ENCODE peak calls at places on chromosomes 5 and 9, in nine cellular contexts. Y, V, L, J, W, D, T, I and E are unnamed samples.

GRCh38 chr5:61597684-61598083 is 265.6 kb downstream of the ZSWIM6 start:
- DNase-seq in Y (no peak), D (no peak), T (no peak), V (no peak), J (no peak), L (no peak), I (no peak), W (no peak), E (no peak)

GRCh38 chr9:93826905-93827544 is 128.1 kb downstream of the BARX1 start:
- DNase-seq in T (no peak), Y (no peak), V (no peak), D (no peak), J (no peak), W (no peak), L (no peak), I (no peak), E (no peak)

GRCh38 chr5:14901462-14902051 is 30.0 kb upstream of the ANKH start:
- DNase-seq in V (no peak), Y (peak), T (no peak), D (no peak), W (peak), L (no peak), I (no peak), J (no peak), E (no peak)

GRCh38 chr9:90000925-90001324 is 396.1 kb downstream of the GADD45G start:
- DNase-seq in T (no peak), I (no peak), J (no peak), Y (no peak), D (no peak), V (no peak), L (no peak), W (no peak), E (no peak)

GRCh38 chr9:78021692-78022091 is 9.9 kb downstream of the GNAQ start:
- DNase-seq in Y (peak), L (no peak), W (peak), I (no peak), D (peak), V (no peak), T (no peak), J (no peak), E (no peak)

GRCh38 chr5:5419291-5420210 is 2.9 kb upstream of the ICE1 start:
- DNase-seq in L (peak), W (peak), D (no peak), J (peak), T (no peak), Y (peak), I (no peak), V (no peak), E (no peak)

GRCh38 chr5:1136814-1137213 is 25.0 kb upstream of the SLC12A7 start:
- DNase-seq in W (no peak), T (no peak), I (no peak), D (no peak), Y (no peak), L (no peak), V (no peak), J (no peak), E (no peak)

GRCh38 chr5:111326551-111326950 is 102.4 kb downstream of the CAMK4 start:
- DNase-seq in W (no peak), T (no peak), V (no peak), J (no peak), D (no peak), Y (no peak), L (no peak), I (no peak), E (no peak)

GRCh38 chr9:38024036-38024681 is 44.9 kb downstream of the SHB start:
- DNase-seq in T (no peak), Y (peak), W (peak), J (no peak), L (peak), I (peak), D (peak), V (no peak), E (no peak)

GRCh38 chr5:122078116-122078865 is at the start of gene LOX:
- DNase-seq in Y (peak), D (peak), W (peak), V (no peak), J (peak), L (peak), I (peak), T (peak), E (no peak)

GRCh38 chr9:37345038-37345437 is 77.5 kb upstream of the GRHPR start:
- DNase-seq in V (no peak), L (no peak), W (no peak), D (no peak), I (no peak), Y (no peak), J (no peak), T (no peak), E (no peak)

GRCh38 chr9:133926165-133926856 is 65.8 kb downstream of the VAV2 start:
- DNase-seq in W (no peak), Y (no peak), L (no peak), T (no peak), V (peak), J (no peak), D (no peak), I (no peak), E (no peak)

GRCh38 chr9:79134654-79135053 is 437.1 kb upstream of the TLE4 start:
- DNase-seq in T (no peak), L (peak), W (no peak), D (no peak), I (no peak), J (no peak), Y (peak), V (no peak), E (no peak)

GRCh38 chr9:79131876-79132377 is 439.8 kb upstream of the TLE4 start:
- DNase-seq in J (no peak), L (peak), T (no peak), D (no peak), I (no peak), Y (no peak), V (no peak), W (no peak), E (no peak)

GRCh38 chr9:79131375-79131774 is 440.4 kb upstream of the TLE4 start:
- DNase-seq in Y (no peak), V (no peak), J (no peak), W (no peak), D (no peak), T (no peak), I (no peak), L (no peak), E (no peak)

GRCh38 chr9:79127661-79128060 is 444.1 kb upstream of the TLE4 start:
- DNase-seq in J (no peak), I (no peak), Y (no peak), D (no peak), L (no peak), T (no peak), W (no peak), V (no peak), E (no peak)

GRCh38 chr9:79129865-79130480 is 441.8 kb upstream of the TLE4 start:
- DNase-seq in I (no peak), V (no peak), D (peak), W (peak), L (peak), T (peak), J (peak), Y (peak), E (no peak)
- TF ChIP-seq CTCF in I (peak), V (no peak), D (peak), W (peak), L (peak), T (peak), J (peak), Y (peak), E (peak)

GRCh38 chr5:73290242-73290641 is 117.2 kb downstream of the TMEM174 start:
- DNase-seq in L (no peak), V (no peak), W (no peak), T (no peak), Y (no peak), J (no peak), I (no peak), D (no peak), E (no peak)
- TF ChIP-seq CTCF in L (no peak), V (no peak), W (peak), T (no peak), Y (no peak), J (no peak), I (no peak), D (no peak), E (no peak)

GRCh38 chr9:107158321-107158720 is 124.8 kb upstream of the RAD23B start:
- DNase-seq in V (no peak), L (peak), I (no peak), J (no peak), W (peak), D (no peak), Y (peak), T (peak), E (no peak)
- TF ChIP-seq CTCF in V (no peak), L (peak), I (no peak), J (no peak), W (peak), D (no peak), Y (peak), T (peak), E (no peak)

DNA sequence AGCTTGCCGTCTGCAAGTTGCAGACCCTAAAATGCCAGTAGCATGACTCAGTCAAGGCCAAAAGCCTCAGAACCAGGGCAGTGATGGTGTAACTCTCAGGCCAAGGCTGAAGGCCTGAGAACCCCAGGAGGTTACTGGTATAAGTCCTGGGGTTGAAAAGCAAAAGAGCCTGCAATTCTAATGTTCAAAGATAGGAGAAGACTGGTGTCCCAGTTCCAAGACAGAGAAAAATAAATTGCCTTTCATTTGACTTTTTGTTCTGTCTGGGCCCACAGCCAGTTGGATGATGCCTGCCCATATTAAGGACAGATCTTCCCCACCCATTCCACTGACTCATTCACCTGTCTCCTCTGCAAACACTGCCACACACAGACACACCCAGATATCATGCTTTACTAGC is 673.2 kb downstream of the CDH18 start:
- DNase-seq in D (no peak), W (peak), V (no peak), J (no peak), Y (no peak), I (no peak), T (no peak), L (no peak), E (no peak)
- TF ChIP-seq CTCF in D (no peak), W (peak), V (no peak), J (no peak), Y (no peak), I (no peak), T (no peak), L (no peak), E (no peak)